ENCODE peak calls at places on chromosomes 6 and 20, in eight cellular contexts. B, O, T, D, Y, M, N and H are unnamed samples.

GRCh38 chr20:31992086-31992485 is 18.2 kb upstream of the CCM2L start:
- DNase-seq in B (no peak), O (no peak), T (no peak), D (no peak), Y (no peak), M (no peak), N (no peak), H (no peak)

GRCh38 chr20:46767127-46767761 is 57.8 kb downstream of the SLC2A10 start:
- DNase-seq in B (no peak), O (peak; percentile 64), T (peak; percentile 66), D (no peak), Y (peak; percentile 36), M (peak; percentile 43), N (no peak), H (peak; percentile 48)

GRCh38 chr6:3409699-3410384 is 47.0 kb downstream of the SLC22A23 start:
- DNase-seq in B (peak; percentile 19), O (peak; percentile 39), T (no peak), D (no peak), Y (no peak), M (no peak), N (no peak), H (peak; percentile 17)

GRCh38 chr6:11364971-11365397 is 132.5 kb upstream of the NEDD9 start:
- DNase-seq in B (no peak), O (peak; percentile 97), T (no peak), D (no peak), Y (no peak), M (no peak), N (no peak), H (peak; percentile 94)

GRCh38 chr6:68639826-68640505 is 4.9 kb downstream of the ADGRB3 start:
- DNase-seq in B (no peak), O (no peak), T (peak; percentile 11), D (no peak), Y (no peak), M (no peak), N (no peak), H (peak; percentile 42)

GRCh38 chr6:107113460-107114212 is 1.7 kb downstream of the BEND3 start:
- DNase-seq in B (peak; percentile 48), O (no peak), T (no peak), D (no peak), Y (no peak), M (no peak), N (no peak), H (no peak)

GRCh38 chr6:149236584-149236983 is 80.9 kb upstream of the TAB2 start:
- DNase-seq in B (no peak), O (peak; percentile 85), T (no peak), D (no peak), Y (no peak), M (peak; percentile 68), N (no peak), H (peak; percentile 85)

GRCh38 chr20:6075428-6076219 is 21.8 kb upstream of the LRRN4 start:
- DNase-seq in B (no peak), O (peak; percentile 56), T (no peak), D (no peak), Y (no peak), M (no peak), N (peak; percentile 43), H (peak; percentile 30)

GRCh38 chr20:31523361-31524283 is 9.4 kb downstream of the HM13 start:
- DNase-seq in B (no peak), O (no peak), T (no peak), D (no peak), Y (peak; percentile 23), M (no peak), N (no peak), H (peak; percentile 70)

GRCh38 chr6:27237089-27237723 is 10.3 kb upstream of the PRSS16 start:
- DNase-seq in B (no peak), O (peak; percentile 63), T (peak; percentile 71), D (no peak), Y (peak; percentile 77), M (no peak), N (no peak), H (peak; percentile 44)

GRCh38 chr6:26595669-26596269 is 984 bp upstream of the ABT1 start:
- DNase-seq in B (peak; percentile 95), O (peak; percentile 87), T (peak; percentile 97), D (peak; percentile 91), Y (peak; percentile 84), M (peak; percentile 79), N (peak; percentile 93), H (peak; percentile 88)

GRCh38 chr20:1505361-1505760 is 14.1 kb upstream of the SIRPB2 start:
- DNase-seq in B (no peak), O (no peak), T (peak; percentile 50), D (no peak), Y (no peak), M (no peak), N (no peak), H (no peak)

GRCh38 chr6:142900467-142900961 is 44.5 kb downstream of the HIVEP2 start:
- DNase-seq in B (no peak), O (no peak), T (no peak), D (peak; percentile 56), Y (no peak), M (no peak), N (no peak), H (peak; percentile 30)

GRCh38 chr20:51788822-51789221 is 13.5 kb downstream of the SALL4 start:
- DNase-seq in B (no peak), O (no peak), T (no peak), D (no peak), Y (no peak), M (no peak), N (no peak), H (no peak)

GRCh38 chr20:62732766-62733165 is 24.1 kb downstream of the NTSR1 start:
- DNase-seq in B (peak; percentile 41), O (no peak), T (no peak), D (no peak), Y (no peak), M (no peak), N (no peak), H (no peak)

GRCh38 chr6:81985191-81985590 is 232.7 kb upstream of the TENT5A start:
- DNase-seq in B (no peak), O (peak; percentile 42), T (peak; percentile 59), D (no peak), Y (peak; percentile 20), M (no peak), N (no peak), H (no peak)

DNA sequence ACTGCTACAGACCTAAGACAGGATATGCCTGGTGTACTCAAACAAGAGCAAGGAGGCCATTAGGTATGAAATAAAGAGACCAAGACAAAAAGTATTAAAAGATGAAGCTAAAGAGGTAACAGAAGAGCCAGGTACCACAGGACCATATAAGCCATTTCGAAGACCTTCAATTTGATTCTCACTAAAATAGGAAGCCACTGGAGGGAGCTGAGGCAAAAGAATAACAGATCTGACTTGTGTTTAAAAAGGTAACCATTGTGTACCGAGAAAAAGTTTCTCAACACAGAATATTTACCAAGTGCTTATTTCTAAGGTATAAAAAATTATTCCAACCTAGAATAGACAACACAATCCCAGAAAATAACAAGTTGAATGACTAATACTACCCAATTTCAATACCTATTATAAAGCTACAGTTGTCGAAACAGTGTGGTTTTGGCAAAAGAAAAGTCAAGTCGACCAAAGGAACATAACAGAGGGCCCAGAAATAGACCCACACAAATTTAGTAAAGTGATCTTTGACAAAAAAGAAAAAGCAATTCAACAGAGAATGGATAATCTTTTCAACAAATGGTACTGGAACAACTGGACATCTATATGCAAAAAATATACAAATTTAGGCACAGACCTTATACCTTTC is 125.3 kb upstream of the DST start:
- DNase-seq in B (no peak), O (peak; percentile 52), T (peak; percentile 41), D (no peak), Y (no peak), M (no peak), N (no peak), H (peak; percentile 31)
- TF ChIP-seq CTCF in B (no peak), O (peak; percentile 42), T (no peak), D (no peak), Y (no peak), M (peak; percentile 25), N (peak; percentile 49), H (peak; percentile 19)

DNA sequence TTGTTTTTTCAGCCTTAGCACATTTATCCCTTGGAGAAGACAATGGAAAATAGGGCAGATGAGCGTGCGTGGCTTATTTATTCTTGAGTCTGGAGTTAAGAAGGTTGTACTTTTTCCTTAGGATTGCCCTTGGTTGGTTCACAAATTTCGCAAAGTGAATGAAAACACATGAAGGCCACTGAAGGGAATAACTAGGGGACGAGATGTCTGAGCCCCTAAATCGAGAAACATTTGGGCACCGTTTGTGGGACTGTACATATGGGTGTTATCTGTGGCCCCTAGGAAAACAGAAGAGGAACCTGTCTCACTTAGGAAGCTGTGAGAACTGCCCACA is 19.4 kb upstream of the TRIM27 start:
- DNase-seq in B (no peak), O (no peak), T (no peak), D (no peak), Y (no peak), M (no peak), N (no peak), H (no peak)
- H3K4me3 ChIP-seq in B (no peak overlapping the region), O (peak overlapping the region; percentile 68), T (peak overlapping the region; percentile 56), D (peak overlapping the region; percentile 65), Y (peak overlapping the region; percentile 59), M (peak overlapping the region; percentile 64), N (peak overlapping the region; percentile 74), H (peak overlapping the region; percentile 59)

GRCh38 chr6:33702345-33702977 is 9.0 kb downstream of the UQCC2 start:
- DNase-seq in B (peak; percentile 67), O (peak; percentile 81), T (peak; percentile 84), D (no peak), Y (peak; percentile 61), M (peak; percentile 74), N (no peak), H (peak; percentile 75)
- TF ChIP-seq CTCF in B (peak; percentile 27), O (peak; percentile 83), T (peak; percentile 60), D (no peak), Y (peak; percentile 56), M (peak; percentile 65), N (peak; percentile 66), H (peak; percentile 79)

DNA sequence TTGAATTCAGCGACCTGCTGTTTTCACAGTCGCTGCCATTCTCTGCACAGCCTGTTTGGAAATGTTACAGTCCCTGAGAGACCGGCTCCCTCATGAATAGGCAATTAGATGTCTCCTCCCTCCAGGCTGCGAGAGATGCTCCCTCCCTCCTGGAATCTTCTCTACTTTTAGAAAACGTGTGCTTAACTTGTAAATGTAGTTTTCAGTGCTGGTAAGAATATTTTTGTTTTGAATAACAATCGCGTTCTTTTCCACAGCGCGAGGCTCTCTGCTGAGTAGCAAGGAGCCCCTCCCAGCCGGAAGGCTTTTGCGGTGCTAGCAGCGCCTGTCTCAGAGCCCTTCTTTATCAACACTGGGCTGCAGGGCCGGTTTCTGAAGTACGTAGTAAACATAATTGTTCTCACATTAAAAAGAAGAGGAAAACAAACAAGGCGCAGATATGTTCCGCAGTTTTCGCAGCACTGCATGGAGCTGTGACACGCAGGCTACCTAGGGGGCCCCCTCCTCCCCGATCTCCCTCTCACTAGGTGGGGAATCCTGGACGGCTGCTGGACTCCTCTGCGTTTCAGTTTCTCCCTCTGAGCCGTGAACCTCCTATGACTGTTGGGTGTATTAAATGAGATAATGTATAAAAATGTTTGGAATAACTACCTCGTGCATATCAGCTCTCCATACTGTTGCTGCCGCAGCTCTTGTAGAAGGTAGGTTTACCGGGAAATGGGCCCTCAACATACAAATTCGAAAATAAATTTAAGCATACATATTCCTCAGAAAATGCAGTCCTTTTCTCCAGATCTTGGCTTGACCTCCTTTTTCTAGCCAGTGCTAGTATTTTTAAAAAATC is 79.0 kb upstream of the SPACA1 start:
- DNase-seq in B (no peak), O (peak; percentile 29), T (peak; percentile 16), D (no peak), Y (no peak), M (peak; percentile 30), N (no peak), H (peak; percentile 3)
- H3K4me3 ChIP-seq in B (peak overlapping the region; percentile 14), O (peak overlapping the region; percentile 52), T (peak overlapping the region; percentile 1), D (peak overlapping the region; percentile 9), Y (peak overlapping the region; percentile 22), M (peak overlapping the region; percentile 59), N (peak overlapping the region; percentile 60), H (peak overlapping the region; percentile 46)

GRCh38 chr6:96491926-96492325 is 29.7 kb upstream of the UFL1 start:
- DNase-seq in B (no peak), O (no peak), T (no peak), D (no peak), Y (no peak), M (no peak), N (no peak), H (no peak)
- TF ChIP-seq CTCF in B (no peak), O (no peak), T (no peak), D (no peak), Y (no peak), M (no peak), N (no peak), H (no peak)